ENCODE peak calls at places on chromosome 16, in five cellular contexts. A is mucosa of descending colon, Q is AG04450, L is GM12865, I is colonic mucosa. Z is an unnamed sample.

GRCh38 chr16:35215287-35215686 is 1755.9 kb downstream of the TP53TG3F start:
- DNase-seq in A (no peak), Q (no peak), L (no peak), I (no peak), Z (no peak)

GRCh38 chr16:69176033-69176780 is 10.8 kb upstream of the SNTB2 start:
- DNase-seq in A (no peak), Q (peak; percentile 43), L (no peak), I (no peak), Z (no peak)

GRCh38 chr16:15509051-15509592 is 74.7 kb downstream of the BMERB1 start:
- DNase-seq in A (no peak), Q (no peak), L (no peak), I (no peak), Z (no peak)

GRCh38 chr16:86680137-86680536 is 101.8 kb downstream of the FOXL1 start:
- DNase-seq in A (no peak), Q (peak; percentile 56), L (no peak), I (no peak), Z (no peak)

GRCh38 chr16:17407321-17407720 is 63.4 kb downstream of the XYLT1 start:
- DNase-seq in A (no peak), Q (no peak), L (no peak), I (no peak), Z (no peak)

GRCh38 chr16:84199861-84200260 is 8.9 kb downstream of the ADAD2 start:
- DNase-seq in A (no peak), Q (no peak), L (no peak), I (no peak), Z (no peak)

GRCh38 chr16:11181889-11182279 is 74.1 kb downstream of the SOCS1 start:
- DNase-seq in A (no peak), Q (no peak), L (peak; percentile 72), I (no peak), Z (no peak)

GRCh38 chr16:16857603-16858283 is 478.8 kb downstream of the NPIPA7 start:
- DNase-seq in A (no peak), Q (no peak), L (no peak), I (no peak), Z (no peak)

GRCh38 chr16:85686912-85687591 is 1.7 kb downstream of the GINS2 start:
- DNase-seq in A (peak; percentile 67), Q (no peak), L (peak; percentile 47), I (peak; percentile 51), Z (no peak)

GRCh38 chr16:84294196-84295142 is at the start of gene WFDC1:
- DNase-seq in A (peak; percentile 45), Q (no peak), L (no peak), I (no peak), Z (no peak)

GRCh38 chr16:12898556-12898955 is 2.8 kb upstream of the SHISA9 start:
- DNase-seq in A (no peak), Q (no peak), L (no peak), I (no peak), Z (no peak)

GRCh38 chr16:72722552-72722951 is 325.4 kb downstream of the ZFHX3 start:
- DNase-seq in A (no peak), Q (no peak), L (no peak), I (no peak), Z (no peak)

GRCh38 chr16:85275533-85276249 is 163.4 kb upstream of the CIBAR2 start:
- DNase-seq in A (peak; percentile 82), Q (no peak), L (peak; percentile 59), I (peak; percentile 77), Z (no peak)

GRCh38 chr16:72753883-72754282 is 294.0 kb downstream of the ZFHX3 start:
- DNase-seq in A (no peak), Q (no peak), L (no peak), I (no peak), Z (no peak)

GRCh38 chr16:29898135-29898534 is 1.2 kb downstream of the SEZ6L2 start:
- DNase-seq in A (no peak), Q (no peak), L (no peak), I (no peak), Z (no peak)
- H3K4me3 ChIP-seq in A (no peak overlapping the region), Q (no peak overlapping the region), L (no peak overlapping the region), I (no peak overlapping the region), Z (peak overlapping the region; percentile 63)

GRCh38 chr16:80996688-80997138 is 10.0 kb downstream of the CMC2 start:
- DNase-seq in A (no peak), Q (no peak), L (no peak), I (no peak), Z (no peak)
- TF ChIP-seq CTCF in A (no peak), Q (no peak), L (no peak), I (no peak), Z (no peak)

DNA sequence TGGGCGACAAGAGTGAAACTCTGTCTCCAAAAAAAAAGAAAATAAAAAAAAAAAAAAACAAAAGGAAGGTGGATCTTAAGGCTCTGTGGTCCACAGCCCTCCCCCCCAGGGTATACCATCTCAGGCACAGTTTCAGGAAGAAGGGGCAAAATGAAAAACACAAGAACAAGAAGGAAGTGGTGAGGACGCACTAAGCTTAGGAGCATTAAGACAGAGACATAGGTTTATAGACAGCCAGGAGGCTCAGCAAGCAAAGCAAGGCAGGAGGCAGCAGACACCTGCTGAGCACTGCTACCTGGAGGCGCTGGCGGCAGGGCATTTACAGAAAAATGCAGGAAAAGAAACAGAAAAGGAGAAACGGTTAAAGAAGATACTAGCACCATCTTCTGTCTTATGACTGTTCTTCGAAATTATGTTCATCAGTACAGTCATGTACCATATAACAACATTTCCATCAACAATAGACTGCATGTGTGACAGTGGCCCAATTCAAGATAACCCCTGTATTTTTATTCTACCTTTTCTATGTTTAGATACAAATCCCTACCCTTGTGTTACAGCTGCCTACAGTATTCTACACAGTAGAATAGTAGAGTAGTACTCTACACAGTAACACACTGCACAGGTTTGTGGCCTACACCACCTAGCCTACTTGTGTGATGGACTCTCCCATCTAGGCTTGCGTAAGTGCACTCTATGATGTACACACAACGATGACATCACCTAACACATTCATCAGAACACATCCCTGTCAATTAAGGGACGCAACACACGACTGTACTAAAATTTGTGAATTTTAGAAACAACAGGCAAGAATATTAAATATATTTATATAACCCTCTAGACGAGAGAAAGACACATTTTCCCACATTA is 62.5 kb downstream of the XPO6 start:
- DNase-seq in A (no peak), Q (no peak), L (no peak), I (no peak), Z (no peak)
- H3K4me3 ChIP-seq in A (no peak overlapping the region), Q (no peak overlapping the region), L (no peak overlapping the region), I (no peak overlapping the region), Z (no peak overlapping the region)

DNA sequence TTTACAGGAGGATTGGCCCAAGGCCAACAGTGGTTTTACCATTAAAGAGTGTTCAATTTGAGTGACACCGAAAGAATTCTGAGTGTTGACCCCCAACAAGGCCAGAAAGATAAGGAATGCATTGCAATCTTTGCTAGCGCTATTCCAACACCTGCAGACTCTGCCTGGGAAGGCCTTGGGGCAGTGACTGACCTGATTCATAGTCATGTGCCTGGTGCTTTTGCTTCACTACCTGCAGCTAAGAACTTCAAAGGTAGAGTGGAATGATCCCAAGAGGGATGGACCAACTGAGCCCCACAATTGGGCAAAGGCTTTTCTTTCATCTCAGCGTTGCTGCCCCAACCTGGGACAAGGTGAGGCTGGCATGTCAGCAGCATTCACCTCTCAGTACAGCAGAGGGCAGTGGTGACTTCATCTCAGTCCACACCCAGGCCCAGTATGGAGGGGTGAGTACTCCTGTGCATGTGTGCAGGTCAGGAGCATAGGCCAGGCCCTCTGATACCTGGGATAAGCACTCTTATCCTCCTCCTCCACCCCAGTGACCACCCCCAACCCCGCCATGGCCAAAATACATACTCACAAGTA is 149.6 kb upstream of the GNAO1 start:
- DNase-seq in A (no peak), Q (no peak), L (peak; percentile 29), I (no peak), Z (no peak)
- TF ChIP-seq CTCF in A (no peak), Q (no peak), L (peak; percentile 49), I (no peak), Z (peak; percentile 35)

DNA sequence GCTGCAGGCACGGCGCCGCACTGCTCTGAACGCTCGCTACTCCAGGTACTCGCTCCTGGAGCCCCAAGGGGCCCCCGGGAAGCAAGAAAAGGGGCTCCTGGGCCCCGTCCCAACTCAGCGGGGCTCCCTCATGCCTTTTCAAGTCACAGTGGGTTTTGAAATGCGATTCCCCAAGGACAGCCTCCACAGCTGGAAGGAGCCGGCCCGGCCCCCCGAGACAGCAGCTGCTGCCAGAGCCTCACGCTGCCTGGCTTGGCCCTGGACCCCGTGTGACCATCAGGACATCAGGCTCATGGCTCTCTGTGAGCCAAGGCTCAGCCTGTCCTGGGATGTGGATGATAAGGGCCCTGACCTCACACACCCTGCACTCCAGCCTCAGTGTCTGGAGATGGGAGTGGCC is 80.6 kb downstream of the LMF1 start:
- DNase-seq in A (no peak), Q (no peak), L (no peak), I (no peak), Z (no peak)
- H3K4me3 ChIP-seq in A (no peak overlapping the region), Q (no peak overlapping the region), L (no peak overlapping the region), I (no peak overlapping the region), Z (no peak overlapping the region)

DNA sequence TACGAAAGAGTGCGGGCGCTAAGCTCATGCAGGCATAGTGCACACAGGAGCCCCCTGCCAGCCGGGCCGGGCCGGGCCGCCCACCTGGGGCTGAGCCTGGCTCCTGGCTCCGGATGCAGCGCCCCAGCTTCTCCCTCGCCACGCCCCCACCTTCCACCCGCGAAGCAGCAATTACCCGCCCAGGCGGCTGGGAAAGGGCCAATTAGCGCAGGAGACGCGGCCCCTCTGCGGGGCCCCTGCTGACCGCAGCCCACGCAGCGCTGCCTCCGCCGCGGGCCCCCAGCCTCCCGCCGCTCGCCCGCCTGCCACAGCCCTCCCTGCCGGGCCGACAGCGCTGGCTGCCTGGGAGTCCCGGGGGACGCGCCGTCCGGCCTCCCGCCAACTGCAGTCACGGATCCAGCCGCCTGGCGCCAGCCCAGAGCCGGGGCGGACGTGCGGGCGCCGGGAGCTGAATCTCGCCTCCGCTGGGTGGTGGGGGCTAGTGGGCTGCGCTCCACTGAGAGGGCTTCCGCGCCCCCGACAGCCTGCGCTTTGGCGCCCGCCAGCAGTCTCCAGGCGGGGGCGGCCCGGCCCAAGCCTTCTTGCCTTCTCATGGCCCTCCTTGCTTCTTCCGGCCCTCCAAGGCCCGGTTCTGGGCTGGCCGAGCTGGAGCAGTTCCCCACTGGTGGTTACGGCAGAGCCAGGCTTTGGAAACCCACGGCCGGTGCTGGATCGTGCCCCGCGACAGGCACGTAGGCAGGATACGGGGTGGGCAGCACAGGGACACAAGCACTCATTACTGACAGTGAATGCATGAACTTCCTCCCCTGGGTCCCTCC is 14.9 kb upstream of the CBFB start:
- DNase-seq in A (peak; percentile 76), Q (no peak), L (peak; percentile 68), I (peak; percentile 59), Z (no peak)
- TF ChIP-seq CTCF in A (no peak), Q (peak; percentile 11), L (peak; percentile 33), I (no peak), Z (peak; percentile 14)

GRCh38 chr16:71610447-71610846 is 15.5 kb upstream of the MARVELD3 start:
- DNase-seq in A (no peak), Q (no peak), L (no peak), I (no peak), Z (no peak)

GRCh38 chr16:71609066-71609465 is 16.9 kb upstream of the MARVELD3 start:
- DNase-seq in A (no peak), Q (no peak), L (no peak), I (no peak), Z (no peak)

GRCh38 chr16:71610936-71611871 is 14.8 kb upstream of the MARVELD3 start:
- DNase-seq in A (peak; percentile 86), Q (no peak), L (peak; percentile 89), I (peak; percentile 73), Z (no peak)
- H3K4me3 ChIP-seq in A (no peak overlapping the region), Q (no peak overlapping the region), L (no peak overlapping the region), I (no peak overlapping the region), Z (no peak overlapping the region)

Z was measured in epithelial cell of proximal tubule.